ENCODE peak calls at places on chromosomes 5 and 9, in nine cellular contexts. G is hepatocyte, S is HCT116, R is neural progenitor cell, T is astrocyte, H is HepG2, C is mesenchymal stem cell, U is fibroblast of lung, F is PC-9. O is an unnamed sample.

GRCh38 chr5:56506586-56506985 is 273.5 kb upstream of the ANKRD55 start:
- DNase-seq in S (no peak), H (no peak), U (peak), F (no peak), G (peak), R (no peak), T (no peak), C (peak), O (no peak)

GRCh38 chr9:38345851-38346755 is 46.4 kb upstream of the ALDH1B1 start:
- DNase-seq in U (no peak), F (no peak), C (no peak), G (no peak), T (no peak), S (no peak), R (no peak), H (no peak), O (no peak)

GRCh38 chr5:80172067-80172690 is 83.7 kb downstream of the SERINC5 start:
- DNase-seq in C (no peak), R (no peak), U (peak), S (no peak), H (no peak), T (peak), F (no peak), G (no peak), O (no peak)

GRCh38 chr9:112338561-112338960 is 5.1 kb upstream of the PTBP3 start:
- DNase-seq in C (peak), R (no peak), T (peak), G (peak), S (peak), U (peak), F (no peak), H (no peak), O (no peak)

GRCh38 chr5:95526871-95527270 is 27.9 kb downstream of the SKIC3 start:
- DNase-seq in T (peak), F (no peak), C (no peak), H (no peak), G (no peak), S (no peak), U (peak), R (no peak), O (no peak)

GRCh38 chr9:99114846-99115500 is 10.1 kb downstream of the TGFBR1 start:
- DNase-seq in S (no peak), R (no peak), T (peak), U (peak), G (no peak), F (no peak), H (no peak), C (no peak), O (no peak)

GRCh38 chr9:113648048-113648447 is 184.5 kb downstream of the RGS3 start:
- DNase-seq in T (no peak), R (no peak), G (no peak), C (no peak), F (no peak), S (no peak), H (no peak), U (no peak), O (no peak)

GRCh38 chr9:120545691-120546565 is 34.0 kb downstream of the CDK5RAP2 start:
- DNase-seq in S (no peak), U (no peak), G (no peak), T (no peak), F (no peak), H (no peak), R (no peak), C (no peak), O (no peak)

GRCh38 chr5:149749481-149750365 is 19.6 kb downstream of the PPARGC1B start:
- DNase-seq in G (peak), S (no peak), U (peak), R (no peak), T (peak), H (peak), C (peak), F (peak), O (no peak)

GRCh38 chr5:139565411-139566305 is 4.5 kb downstream of the UBE2D2 start:
- DNase-seq in F (no peak), C (peak), R (no peak), S (no peak), G (no peak), H (no peak), T (peak), U (peak), O (no peak)

GRCh38 chr9:31776471-31776870 is 608.0 kb upstream of the ACO1 start:
- DNase-seq in U (no peak), H (no peak), S (no peak), F (no peak), G (peak), C (no peak), T (no peak), R (no peak), O (no peak)

GRCh38 chr5:31027726-31028125 is 165.8 kb upstream of the CDH6 start:
- DNase-seq in G (peak), H (peak), R (no peak), S (no peak), C (no peak), T (no peak), F (no peak), U (no peak), O (no peak)

GRCh38 chr5:6480133-6481051 is 31.7 kb downstream of the UBE2QL1 start:
- DNase-seq in R (peak), C (no peak), T (no peak), U (no peak), S (no peak), H (no peak), F (no peak), G (no peak), O (peak)

GRCh38 chr9:136757328-136757727 is 715 bp downstream of the LCN8 start:
- DNase-seq in C (no peak), S (no peak), R (no peak), U (no peak), T (no peak), H (no peak), F (no peak), G (no peak), O (no peak)
- H2AFZ ChIP-seq in C (no peak), S (no peak), R (no peak), U (no peak), T (no peak), H (no peak), F (no peak), G (no peak), O (no peak)

GRCh38 chr5:130109152-130109551 is 204.9 kb downstream of the CHSY3 start:
- DNase-seq in U (peak), C (peak), S (peak), R (peak), F (no peak), H (peak), G (peak), T (no peak), O (peak)
- H2AFZ ChIP-seq in U (no peak), C (no peak), S (peak), R (no peak), F (no peak), H (no peak), G (no peak), T (no peak), O (no peak)

DNA sequence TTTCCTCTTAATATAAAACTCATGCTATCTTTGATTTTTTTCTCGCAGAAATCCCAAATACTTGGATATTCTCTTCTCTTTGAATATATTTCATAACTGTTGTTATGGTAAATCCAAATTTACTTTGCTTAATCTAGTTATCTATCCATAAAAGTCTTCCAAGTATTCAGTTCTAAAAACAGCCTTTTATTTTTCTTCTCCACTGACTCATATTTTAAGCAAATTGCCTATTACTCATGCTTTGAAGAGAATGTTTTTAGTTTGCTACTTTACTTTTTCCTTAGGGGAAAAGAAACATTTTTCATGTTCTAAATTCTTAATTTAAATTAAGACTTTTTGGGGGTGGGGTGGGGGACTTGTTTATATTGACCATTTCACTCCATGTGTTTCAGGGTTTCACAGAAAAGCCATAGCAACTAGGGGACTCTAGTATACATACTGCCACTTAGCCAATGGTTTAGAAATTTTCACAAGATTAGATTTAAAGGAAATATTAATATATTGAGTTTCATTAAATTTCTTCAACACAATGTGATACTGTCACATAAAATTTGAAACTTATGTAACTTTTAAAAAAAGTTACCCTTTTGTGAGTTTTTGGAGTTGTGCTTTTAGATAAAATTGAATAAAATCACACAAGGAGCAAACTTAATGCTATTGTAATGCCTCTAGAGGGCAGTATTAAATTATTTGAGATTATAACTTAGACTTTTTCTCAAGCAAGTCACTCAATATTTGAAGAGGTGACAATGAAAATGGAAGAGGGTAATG is 545.8 kb upstream of the ARRDC3 start:
- DNase-seq in T (peak), U (peak), G (peak), C (peak), F (peak), H (no peak), R (peak), S (peak), O (peak)
- H2AFZ ChIP-seq in T (no peak), U (no peak), G (no peak), C (no peak), F (no peak), H (no peak), R (no peak), S (peak), O (no peak)

DNA sequence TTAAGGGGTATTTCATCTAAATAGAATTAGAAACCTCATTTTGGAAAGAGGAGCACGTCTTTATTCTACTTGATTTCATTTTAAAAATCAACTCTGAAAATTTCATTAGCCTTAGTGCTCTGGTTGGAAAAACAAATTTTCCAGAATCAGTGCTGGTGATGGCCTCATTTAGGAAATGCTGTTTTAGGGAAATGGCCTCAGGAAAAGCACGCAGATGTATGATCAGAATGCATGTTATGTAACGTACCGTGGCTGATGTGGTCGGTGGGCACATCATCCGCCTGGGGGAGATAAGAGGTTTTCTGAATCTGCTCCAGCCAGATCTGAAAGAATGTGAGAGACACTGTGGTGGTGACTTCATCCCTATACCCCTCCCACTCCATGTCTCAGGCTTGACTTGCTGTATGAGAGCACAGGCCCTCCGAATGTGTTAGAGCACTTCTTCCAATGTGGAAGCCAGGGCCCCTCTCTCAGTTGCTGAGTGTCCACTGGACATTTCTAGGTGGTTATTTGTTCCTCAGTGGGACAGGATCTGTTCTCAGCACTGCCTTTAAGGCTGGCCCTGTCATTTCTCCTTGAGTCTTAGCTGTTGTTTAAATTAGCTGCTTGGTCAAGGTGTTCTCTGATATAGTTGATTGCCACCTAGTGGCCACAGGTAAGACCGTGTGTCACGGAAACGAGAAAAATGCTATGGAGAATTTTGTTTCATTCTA is 96.5 kb downstream of the ARHGAP26 start:
- DNase-seq in U (peak), F (peak), S (peak), T (peak), R (peak), C (peak), H (peak), G (peak), O (peak)
- H2AFZ ChIP-seq in U (no peak), F (no peak), S (no peak), T (peak), R (no peak), C (no peak), H (no peak), G (no peak), O (no peak)

GRCh38 chr9:3704890-3705289 is 179.1 kb upstream of the RFX3 start:
- DNase-seq in R (no peak), G (no peak), H (no peak), S (no peak), U (no peak), C (no peak), T (no peak), F (no peak), O (no peak)

GRCh38 chr9:3708751-3709150 is 182.9 kb upstream of the RFX3 start:
- DNase-seq in F (peak), R (no peak), G (no peak), T (peak), U (peak), H (no peak), C (no peak), S (no peak), O (no peak)
- H2AFZ ChIP-seq in F (no peak), R (no peak), G (no peak), T (no peak), U (no peak), H (no peak), C (no peak), S (no peak), O (no peak)

GRCh38 chr5:53011233-53011632 is 22.1 kb downstream of the ITGA2 start:
- DNase-seq in R (no peak), F (no peak), T (no peak), U (no peak), H (peak), S (no peak), C (no peak), G (no peak), O (no peak)

GRCh38 chr5:53009816-53010215 is 20.7 kb downstream of the ITGA2 start:
- DNase-seq in T (no peak), S (no peak), F (no peak), U (no peak), G (no peak), R (no peak), H (no peak), C (no peak), O (no peak)

GRCh38 chr5:53008751-53009150 is 19.6 kb downstream of the ITGA2 start:
- DNase-seq in C (peak), R (no peak), S (peak), U (peak), T (no peak), H (no peak), F (no peak), G (no peak), O (no peak)

GRCh38 chr5:53010819-53011218 is 21.7 kb downstream of the ITGA2 start:
- DNase-seq in T (no peak), G (no peak), F (no peak), R (no peak), C (no peak), S (no peak), H (no peak), U (peak), O (no peak)

DNA sequence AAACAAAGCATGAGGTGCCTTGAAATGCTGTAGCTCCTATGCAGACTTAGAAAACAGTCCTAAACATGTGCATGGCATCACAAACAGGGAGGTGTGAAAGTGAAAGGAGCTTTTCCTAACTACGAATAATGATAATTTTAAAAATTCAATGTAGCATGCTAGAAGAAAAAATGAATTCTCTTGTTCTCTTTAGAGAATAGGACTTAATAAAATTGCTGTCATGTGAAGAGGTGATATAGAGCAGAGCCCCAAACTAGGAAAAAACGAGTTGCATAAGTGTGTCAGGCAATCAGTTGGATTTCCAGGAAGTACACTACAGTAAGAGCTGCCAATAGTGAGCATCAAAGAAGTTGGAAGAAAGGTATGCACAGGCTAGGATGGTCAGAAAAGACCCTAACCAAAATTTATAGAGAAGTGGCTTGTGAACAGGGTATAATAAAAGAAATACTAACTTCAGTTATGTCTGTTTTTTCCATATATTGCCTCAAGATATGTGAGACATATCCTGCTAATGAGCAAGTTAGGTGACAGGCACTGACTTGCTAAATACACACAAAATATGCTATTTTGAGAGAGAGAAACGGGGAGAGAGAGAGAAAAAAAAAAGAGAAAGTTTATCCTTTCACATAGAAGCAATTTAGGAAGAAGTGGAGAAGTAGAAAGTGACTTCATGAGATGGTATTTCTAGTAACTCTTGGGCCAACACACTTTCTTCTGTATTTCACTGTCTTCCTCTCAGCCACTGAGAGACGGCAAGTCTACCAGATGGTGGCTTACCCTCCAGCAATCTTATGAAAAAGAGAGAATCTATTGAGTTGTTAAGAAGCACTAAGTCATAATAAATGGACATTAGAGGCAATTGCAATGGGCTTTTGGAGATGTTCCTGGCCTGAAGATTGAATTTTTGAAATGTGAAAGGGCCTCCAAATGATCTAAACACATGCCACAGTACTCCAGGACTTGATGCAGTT is 18.1 kb downstream of the ITGA2 start:
- DNase-seq in S (no peak), C (peak), T (no peak), F (no peak), R (no peak), H (no peak), G (no peak), U (no peak), O (no peak)
- H2AFZ ChIP-seq in S (no peak), C (no peak), T (no peak), F (no peak), R (no peak), H (no peak), G (no peak), U (peak), O (no peak)

O was measured in GM23338.